ENCODE peak calls at places on chromosomes 16 and 17, in five cellular contexts. One of them, this sample, is unnamed. For H3K9me3 and H3K27me3, the result is how much of the 10 kb centered on the place peaks cover.

GRCh38 chr17:49715221-49715620 is 7.5 kb upstream of the SLC35B1 start:
- DNase-seq in cardiac muscle cell: no peak
- DNase-seq in neural progenitor cell: no peak
- DNase-seq in fibroblast of lung: no peak
- DNase-seq in adrenal gland: no peak
- DNase-seq in this sample: no peak

GRCh38 chr17:82611140-82612058 is 36.8 kb downstream of the WDR45B start:
- DNase-seq in cardiac muscle cell: peak
- DNase-seq in neural progenitor cell: no peak
- DNase-seq in adrenal gland: no peak
- DNase-seq in fibroblast of lung: peak
- DNase-seq in this sample: no peak

GRCh38 chr17:18285296-18285695 is 24.8 kb downstream of the MIEF2 start:
- DNase-seq in fibroblast of lung: no peak
- DNase-seq in adrenal gland: no peak
- DNase-seq in neural progenitor cell: no peak
- DNase-seq in cardiac muscle cell: no peak
- DNase-seq in this sample: no peak

GRCh38 chr17:64653325-64653984 is 8.7 kb downstream of the SMURF2 start:
- DNase-seq in fibroblast of lung: peak
- DNase-seq in cardiac muscle cell: peak
- DNase-seq in adrenal gland: no peak
- DNase-seq in neural progenitor cell: no peak
- DNase-seq in this sample: no peak

GRCh38 chr16:71882505-71883192 is 1.3 kb downstream of the ZNF821 start:
- DNase-seq in neural progenitor cell: peak
- DNase-seq in fibroblast of lung: peak
- DNase-seq in cardiac muscle cell: peak
- DNase-seq in adrenal gland: peak
- DNase-seq in this sample: no peak

GRCh38 chr17:76867578-76868175 is 527 bp upstream of the MGAT5B start:
- DNase-seq in neural progenitor cell: no peak
- DNase-seq in adrenal gland: no peak
- DNase-seq in fibroblast of lung: peak
- DNase-seq in cardiac muscle cell: peak
- DNase-seq in this sample: no peak

GRCh38 chr17:17416007-17416399 is 60.8 kb upstream of the MED9 start:
- DNase-seq in cardiac muscle cell: peak
- DNase-seq in adrenal gland: no peak
- DNase-seq in fibroblast of lung: peak
- DNase-seq in neural progenitor cell: peak
- DNase-seq in this sample: no peak

GRCh38 chr16:8346291-8346690 is 244.0 kb downstream of the TMEM114 start:
- DNase-seq in adrenal gland: no peak
- DNase-seq in fibroblast of lung: no peak
- DNase-seq in cardiac muscle cell: no peak
- DNase-seq in neural progenitor cell: peak
- DNase-seq in this sample: no peak

GRCh38 chr16:82943371-82943770 is 316.6 kb downstream of the CDH13 start:
- DNase-seq in fibroblast of lung: no peak
- DNase-seq in neural progenitor cell: no peak
- DNase-seq in cardiac muscle cell: peak
- DNase-seq in adrenal gland: no peak
- DNase-seq in this sample: no peak

GRCh38 chr17:15340966-15341365 is 431 bp downstream of the TEKT3 start:
- DNase-seq in neural progenitor cell: peak
- DNase-seq in fibroblast of lung: no peak
- DNase-seq in cardiac muscle cell: no peak
- DNase-seq in adrenal gland: no peak
- DNase-seq in this sample: no peak

GRCh38 chr16:2919511-2920255 is 8.0 kb downstream of the FLYWCH1 start:
- DNase-seq in neural progenitor cell: peak
- DNase-seq in adrenal gland: peak
- DNase-seq in cardiac muscle cell: peak
- DNase-seq in fibroblast of lung: peak
- DNase-seq in this sample: peak

GRCh38 chr17:27929990-27930389 is 36.8 kb upstream of the LYRM9 start:
- DNase-seq in cardiac muscle cell: peak
- DNase-seq in adrenal gland: no peak
- DNase-seq in neural progenitor cell: no peak
- DNase-seq in fibroblast of lung: no peak
- DNase-seq in this sample: no peak

GRCh38 chr16:26642047-26642664 is 424.6 kb upstream of the C16orf82 start:
- DNase-seq in cardiac muscle cell: no peak
- DNase-seq in neural progenitor cell: peak
- DNase-seq in adrenal gland: no peak
- DNase-seq in fibroblast of lung: no peak
- DNase-seq in this sample: no peak

GRCh38 chr17:73591278-73592078 is 52.8 kb downstream of the SDK2 start:
- DNase-seq in cardiac muscle cell: no peak
- DNase-seq in neural progenitor cell: no peak
- DNase-seq in fibroblast of lung: no peak
- DNase-seq in adrenal gland: no peak
- DNase-seq in this sample: no peak

GRCh38 chr17:81712468-81713003 is 452 bp downstream of the SLC25A10 start:
- DNase-seq in adrenal gland: peak
- DNase-seq in fibroblast of lung: no peak
- DNase-seq in cardiac muscle cell: peak
- DNase-seq in neural progenitor cell: peak
- DNase-seq in this sample: no peak

GRCh38 chr16:1174477-1175357 is 21.8 kb downstream of the CACNA1H start:
- DNase-seq in fibroblast of lung: peak
- DNase-seq in neural progenitor cell: no peak
- DNase-seq in cardiac muscle cell: no peak
- DNase-seq in adrenal gland: no peak
- DNase-seq in this sample: no peak

GRCh38 chr16:81532491-81533174 is 88.0 kb downstream of the CMIP start:
- DNase-seq in adrenal gland: no peak
- DNase-seq in neural progenitor cell: no peak
- DNase-seq in fibroblast of lung: no peak
- DNase-seq in cardiac muscle cell: no peak
- DNase-seq in this sample: no peak

GRCh38 chr16:53779186-53779585 is 75.2 kb downstream of the FTO start:
- DNase-seq in neural progenitor cell: no peak
- DNase-seq in fibroblast of lung: no peak
- DNase-seq in adrenal gland: no peak
- DNase-seq in cardiac muscle cell: peak
- DNase-seq in this sample: no peak

GRCh38 chr16:4160663-4161436 is 44.6 kb upstream of the ADCY9 start:
- DNase-seq in neural progenitor cell: no peak
- DNase-seq in fibroblast of lung: no peak
- DNase-seq in cardiac muscle cell: peak
- DNase-seq in adrenal gland: no peak
- DNase-seq in this sample: no peak

GRCh38 chr16:75477680-75478473 is 13.4 kb upstream of the TMEM170A start:
- DNase-seq in fibroblast of lung: no peak
- DNase-seq in neural progenitor cell: no peak
- DNase-seq in adrenal gland: no peak
- DNase-seq in cardiac muscle cell: no peak
- DNase-seq in this sample: no peak

GRCh38 chr16:57781741-57782606 is 20.3 kb downstream of the KIFC3 start:
- DNase-seq in cardiac muscle cell: peak
- DNase-seq in adrenal gland: no peak
- DNase-seq in neural progenitor cell: no peak
- DNase-seq in fibroblast of lung: peak
- DNase-seq in this sample: no peak

GRCh38 chr17:40348562-40349476 is 15.7 kb downstream of the GJD3 start:
- DNase-seq in adrenal gland: peak
- DNase-seq in cardiac muscle cell: no peak
- DNase-seq in fibroblast of lung: no peak
- DNase-seq in neural progenitor cell: no peak
- DNase-seq in this sample: no peak

GRCh38 chr17:74678541-74678940 is 34.2 kb downstream of the CD300LF start:
- DNase-seq in fibroblast of lung: no peak
- DNase-seq in neural progenitor cell: no peak
- DNase-seq in adrenal gland: no peak
- DNase-seq in cardiac muscle cell: no peak
- DNase-seq in this sample: no peak

GRCh38 chr17:72188801-72189200 is 68.0 kb downstream of the SOX9 start:
- DNase-seq in neural progenitor cell: no peak
- DNase-seq in adrenal gland: no peak
- DNase-seq in fibroblast of lung: no peak
- DNase-seq in cardiac muscle cell: no peak
- DNase-seq in this sample: no peak

GRCh38 chr16:84851192-84852127 is 31.7 kb downstream of the CRISPLD2 start:
- DNase-seq in neural progenitor cell: no peak
- DNase-seq in adrenal gland: no peak
- DNase-seq in cardiac muscle cell: peak
- DNase-seq in fibroblast of lung: peak
- DNase-seq in this sample: peak

GRCh38 chr16:30996324-30996999 is 11.5 kb downstream of the HSD3B7 start:
- DNase-seq in cardiac muscle cell: no peak
- DNase-seq in adrenal gland: no peak
- DNase-seq in neural progenitor cell: no peak
- DNase-seq in fibroblast of lung: no peak
- DNase-seq in this sample: no peak

GRCh38 chr17:13544292-13544691 is 57.4 kb downstream of the HS3ST3A1 start:
- DNase-seq in adrenal gland: peak
- DNase-seq in neural progenitor cell: no peak
- DNase-seq in fibroblast of lung: peak
- DNase-seq in cardiac muscle cell: peak
- DNase-seq in this sample: peak

GRCh38 chr17:34122529-34122928 is 132.6 kb upstream of the CCL2 start:
- DNase-seq in cardiac muscle cell: no peak
- DNase-seq in neural progenitor cell: no peak
- DNase-seq in fibroblast of lung: no peak
- DNase-seq in adrenal gland: no peak
- DNase-seq in this sample: no peak

GRCh38 chr17:71527311-71527710 is 593.5 kb upstream of the SOX9 start:
- DNase-seq in adrenal gland: no peak
- DNase-seq in neural progenitor cell: no peak
- DNase-seq in fibroblast of lung: no peak
- DNase-seq in cardiac muscle cell: peak
- DNase-seq in this sample: no peak

GRCh38 chr16:55001931-55002330 is 71.3 kb downstream of the IRX5 start:
- DNase-seq in adrenal gland: no peak
- DNase-seq in fibroblast of lung: no peak
- DNase-seq in cardiac muscle cell: peak
- DNase-seq in neural progenitor cell: no peak
- DNase-seq in this sample: no peak

GRCh38 chr17:8893621-8894020 is 26.1 kb upstream of the PIK3R6 start:
- DNase-seq in neural progenitor cell: no peak
- DNase-seq in fibroblast of lung: no peak
- DNase-seq in adrenal gland: no peak
- DNase-seq in cardiac muscle cell: no peak
- DNase-seq in this sample: no peak

GRCh38 chr16:17555176-17555575 is 84.4 kb upstream of the XYLT1 start:
- DNase-seq in fibroblast of lung: peak
- DNase-seq in cardiac muscle cell: no peak
- DNase-seq in neural progenitor cell: no peak
- DNase-seq in adrenal gland: no peak
- DNase-seq in this sample: peak
- TF ChIP-seq CTCF in fibroblast of lung: no peak
- TF ChIP-seq CTCF in cardiac muscle cell: no peak
- TF ChIP-seq CTCF in neural progenitor cell: no peak
- TF ChIP-seq CTCF in adrenal gland: no peak
- TF ChIP-seq CTCF in this sample: peak

GRCh38 chr16:35154627-35155026 is 1695.2 kb downstream of the TP53TG3F start:
- DNase-seq in neural progenitor cell: no peak
- DNase-seq in adrenal gland: no peak
- DNase-seq in cardiac muscle cell: no peak
- DNase-seq in fibroblast of lung: no peak
- DNase-seq in this sample: no peak
- H3K9me3 ChIP-seq in neural progenitor cell: under half
- H3K9me3 ChIP-seq in adrenal gland: under half
- H3K9me3 ChIP-seq in cardiac muscle cell: under half
- H3K9me3 ChIP-seq in fibroblast of lung: under half
- H3K9me3 ChIP-seq in this sample: under half

DNA sequence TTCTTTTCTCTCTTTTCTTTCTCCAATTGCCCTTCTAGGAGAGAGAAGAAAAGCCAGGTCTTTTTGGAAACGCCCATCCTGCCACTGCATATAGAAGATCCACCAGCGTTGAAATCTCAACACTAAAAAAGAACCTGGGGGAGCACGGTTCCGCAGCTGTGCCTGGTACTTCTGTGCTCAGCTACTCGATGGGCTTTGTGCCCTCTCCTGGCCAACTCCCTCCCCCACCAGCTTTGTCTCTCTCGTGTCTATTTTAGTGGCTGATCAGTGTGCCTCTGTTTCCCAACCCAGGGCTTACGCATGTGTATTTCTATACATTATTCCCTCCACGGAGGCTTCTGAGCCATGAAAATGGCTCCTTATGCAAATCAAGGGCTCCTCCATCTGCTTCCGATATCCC is 83.6 kb downstream of the RBFOX3 start:
- DNase-seq in cardiac muscle cell: no peak
- DNase-seq in adrenal gland: no peak
- DNase-seq in neural progenitor cell: no peak
- DNase-seq in fibroblast of lung: no peak
- DNase-seq in this sample: no peak
- H3K27me3 ChIP-seq in cardiac muscle cell: under half
- H3K27me3 ChIP-seq in adrenal gland: under half
- H3K27me3 ChIP-seq in neural progenitor cell: under half
- H3K27me3 ChIP-seq in fibroblast of lung: under half
- H3K27me3 ChIP-seq in this sample: under half

GRCh38 chr17:21452377-21453143 is 76.4 kb downstream of the KCNJ12 start:
- DNase-seq in cardiac muscle cell: peak
- DNase-seq in adrenal gland: peak
- DNase-seq in neural progenitor cell: peak
- DNase-seq in fibroblast of lung: peak
- DNase-seq in this sample: peak
- TF ChIP-seq CTCF in cardiac muscle cell: peak
- TF ChIP-seq CTCF in adrenal gland: peak
- TF ChIP-seq CTCF in neural progenitor cell: peak
- TF ChIP-seq CTCF in fibroblast of lung: peak
- TF ChIP-seq CTCF in this sample: peak

GRCh38 chr16:35131429-35131828 is 1672.0 kb downstream of the TP53TG3F start:
- DNase-seq in neural progenitor cell: no peak
- DNase-seq in adrenal gland: no peak
- DNase-seq in cardiac muscle cell: no peak
- DNase-seq in fibroblast of lung: no peak
- DNase-seq in this sample: no peak
- H3K9me3 ChIP-seq in neural progenitor cell: under half
- H3K9me3 ChIP-seq in adrenal gland: under half
- H3K9me3 ChIP-seq in cardiac muscle cell: under half
- H3K9me3 ChIP-seq in fibroblast of lung: under half
- H3K9me3 ChIP-seq in this sample: under half

GRCh38 chr17:47757416-47757815 is 24.4 kb downstream of the TBX21 start:
- DNase-seq in adrenal gland: no peak
- DNase-seq in cardiac muscle cell: no peak
- DNase-seq in fibroblast of lung: no peak
- DNase-seq in neural progenitor cell: no peak
- DNase-seq in this sample: no peak

DNA sequence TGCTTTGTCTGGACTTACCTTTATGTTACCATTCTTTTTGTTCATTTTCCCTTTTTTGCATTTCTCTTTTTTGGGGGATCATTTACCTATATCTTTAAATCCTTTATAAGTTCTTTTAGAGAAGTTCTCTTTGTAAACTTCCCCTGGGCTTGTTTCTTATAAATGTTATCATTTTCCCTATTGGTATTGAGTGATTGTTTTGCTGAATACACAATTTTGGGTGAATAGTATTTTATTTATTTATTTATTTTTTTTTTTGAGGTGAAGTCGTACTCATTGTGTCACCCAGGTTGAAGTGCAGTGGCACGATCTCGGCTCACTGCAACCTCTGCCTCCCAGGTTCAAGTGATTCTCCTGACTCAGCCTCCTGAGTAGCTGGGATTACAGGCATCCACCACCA is 18.4 kb downstream of the TBX21 start:
- DNase-seq in neural progenitor cell: no peak
- DNase-seq in fibroblast of lung: no peak
- DNase-seq in cardiac muscle cell: no peak
- DNase-seq in adrenal gland: no peak
- DNase-seq in this sample: no peak
- H3K27me3 ChIP-seq in neural progenitor cell: under half
- H3K27me3 ChIP-seq in fibroblast of lung: under half
- H3K27me3 ChIP-seq in cardiac muscle cell: under half
- H3K27me3 ChIP-seq in adrenal gland: under half
- H3K27me3 ChIP-seq in this sample: under half